ENCODE peak calls at places on chromosomes 5 and 9, in ten cellular contexts. A, K, P, B, O, V, F, J, C and Z are unnamed samples.

GRCh38 chr9:70962761-70963445 is 158.5 kb downstream of the TRPM3 start:
- DNase-seq in O (no peak), P (no peak), V (no peak), B (no peak), K (peak), J (no peak), C (peak), F (no peak), A (peak), Z (peak)

GRCh38 chr9:38761334-38761733 is 41.4 kb upstream of the FAM240B start:
- DNase-seq in V (no peak), P (no peak), J (no peak), F (no peak), A (no peak), K (no peak), O (no peak), B (no peak), C (no peak), Z (no peak)

GRCh38 chr9:109107402-109108240 is 12.1 kb downstream of the TMEM245 start:
- DNase-seq in K (peak), B (no peak), C (peak), O (no peak), A (peak), J (no peak), F (peak), P (no peak), V (no peak), Z (peak)

GRCh38 chr9:77672183-77672582 is 24.1 kb upstream of the GNA14 start:
- DNase-seq in A (no peak), V (no peak), F (no peak), O (no peak), B (no peak), P (no peak), C (no peak), K (no peak), J (no peak), Z (no peak)

GRCh38 chr9:126114409-126114760 is 212.2 kb upstream of the MVB12B start:
- DNase-seq in V (no peak), C (no peak), K (no peak), J (no peak), O (no peak), F (no peak), B (peak), A (no peak), P (no peak), Z (no peak)

GRCh38 chr9:120319452-120319851 is 260.5 kb downstream of the CDK5RAP2 start:
- DNase-seq in F (no peak), K (no peak), B (no peak), V (no peak), A (no peak), C (no peak), O (no peak), P (no peak), J (no peak), Z (no peak)

GRCh38 chr5:152405145-152405544 is at the start of gene NMUR2:
- DNase-seq in J (no peak), F (no peak), B (no peak), C (no peak), P (no peak), O (peak), A (no peak), K (no peak), V (no peak), Z (no peak)

GRCh38 chr5:34621280-34622045 is 34.7 kb upstream of the RAI14 start:
- DNase-seq in C (no peak), A (peak), P (no peak), O (no peak), K (no peak), B (no peak), F (no peak), V (no peak), J (no peak), Z (peak)

GRCh38 chr9:19313573-19313972 is 66.5 kb downstream of the RPS6 start:
- DNase-seq in C (no peak), B (no peak), F (no peak), V (no peak), A (no peak), J (no peak), K (no peak), O (no peak), P (no peak), Z (no peak)

GRCh38 chr5:138725885-138726457 is 27.3 kb upstream of the CTNNA1 start:
- DNase-seq in C (no peak), K (no peak), B (no peak), A (peak), J (peak), V (peak), O (peak), P (no peak), F (no peak), Z (peak)

GRCh38 chr5:172420215-172420934 is 34.0 kb downstream of the SH3PXD2B start:
- DNase-seq in B (peak), F (peak), V (peak), J (peak), O (peak), P (peak), K (peak), C (peak), A (peak), Z (peak)

GRCh38 chr9:129640086-129640870 is 1.7 kb downstream of the ASB6 start:
- DNase-seq in J (no peak), K (peak), F (no peak), V (no peak), B (peak), C (peak), P (no peak), A (no peak), O (no peak), Z (no peak)

GRCh38 chr9:85630676-85631075 is 111.1 kb downstream of the AGTPBP1 start:
- DNase-seq in K (no peak), O (no peak), V (no peak), A (no peak), F (no peak), P (no peak), B (no peak), C (no peak), J (no peak), Z (no peak)

GRCh38 chr5:98639258-98639657 is 134.2 kb upstream of the RGMB start:
- DNase-seq in B (no peak), V (no peak), A (no peak), C (no peak), O (no peak), P (no peak), K (no peak), J (no peak), F (no peak), Z (no peak)

GRCh38 chr9:130337784-130338380 is 72.3 kb downstream of the HMCN2 start:
- DNase-seq in O (no peak), F (no peak), C (no peak), P (no peak), B (no peak), K (no peak), V (no peak), J (no peak), A (no peak), Z (no peak)

GRCh38 chr5:67300321-67300720 is 103.7 kb upstream of the CD180 start:
- DNase-seq in A (no peak), J (no peak), P (no peak), B (no peak), O (no peak), K (peak), V (no peak), F (no peak), C (no peak), Z (no peak)

GRCh38 chr5:107365355-107366109 is 305.2 kb downstream of the EFNA5 start:
- DNase-seq in O (no peak), J (no peak), A (peak), K (no peak), V (no peak), P (peak), B (no peak), C (no peak), F (peak), Z (peak)

GRCh38 chr5:143401846-143402463 is 1.5 kb downstream of the NR3C1 start:
- DNase-seq in F (peak), B (no peak), O (no peak), A (peak), C (peak), J (no peak), P (peak), K (no peak), V (no peak), Z (no peak)

GRCh38 chr5:168525856-168526255 is 3.2 kb upstream of the FBLL1 start:
- DNase-seq in K (no peak), A (no peak), O (no peak), B (no peak), V (no peak), F (no peak), C (no peak), P (no peak), J (no peak), Z (no peak)

GRCh38 chr5:117235814-117236213 is 661.2 kb upstream of the SEMA6A start:
- DNase-seq in J (peak), B (no peak), P (no peak), V (no peak), K (no peak), F (no peak), O (no peak), A (no peak), C (no peak), Z (no peak)

GRCh38 chr9:89606049-89606481 is 1.3 kb downstream of the GADD45G start:
- DNase-seq in J (peak), A (peak), V (peak), P (no peak), O (peak), B (peak), K (peak), C (peak), F (peak), Z (peak)

GRCh38 chr9:17578911-17579793 is at the start of gene SH3GL2:
- DNase-seq in O (peak), J (peak), K (peak), P (peak), A (peak), B (peak), C (peak), F (peak), V (peak), Z (no peak)

GRCh38 chr9:99162759-99163364 is 57.9 kb downstream of the TGFBR1 start:
- DNase-seq in A (peak), C (no peak), K (peak), P (peak), O (no peak), J (no peak), F (peak), B (no peak), V (no peak), Z (peak)

GRCh38 chr5:116009806-116010205 is 22.5 kb upstream of the ARL14EPL start:
- DNase-seq in K (no peak), C (no peak), J (no peak), F (no peak), V (no peak), A (peak), O (no peak), P (no peak), B (no peak), Z (peak)

GRCh38 chr9:104280216-104280585 is 186.1 kb downstream of the SMC2 start:
- DNase-seq in A (no peak), V (no peak), C (no peak), K (no peak), O (no peak), J (no peak), P (no peak), B (no peak), F (peak), Z (peak)

GRCh38 chr5:87268126-87268969 is 665 bp downstream of the RASA1 start:
- DNase-seq in P (peak), K (peak), J (peak), V (peak), C (peak), O (peak), A (peak), B (peak), F (peak), Z (peak)

GRCh38 chr5:147037517-147038205 is 159.1 kb upstream of the PPP2R2B start:
- DNase-seq in B (no peak), O (no peak), A (peak), K (peak), V (no peak), C (peak), J (no peak), P (peak), F (peak), Z (peak)

GRCh38 chr9:17322882-17323864 is 188.3 kb downstream of the CNTLN start:
- DNase-seq in J (no peak), P (no peak), O (no peak), B (no peak), K (no peak), A (no peak), V (no peak), C (no peak), F (no peak), Z (no peak)

DNA sequence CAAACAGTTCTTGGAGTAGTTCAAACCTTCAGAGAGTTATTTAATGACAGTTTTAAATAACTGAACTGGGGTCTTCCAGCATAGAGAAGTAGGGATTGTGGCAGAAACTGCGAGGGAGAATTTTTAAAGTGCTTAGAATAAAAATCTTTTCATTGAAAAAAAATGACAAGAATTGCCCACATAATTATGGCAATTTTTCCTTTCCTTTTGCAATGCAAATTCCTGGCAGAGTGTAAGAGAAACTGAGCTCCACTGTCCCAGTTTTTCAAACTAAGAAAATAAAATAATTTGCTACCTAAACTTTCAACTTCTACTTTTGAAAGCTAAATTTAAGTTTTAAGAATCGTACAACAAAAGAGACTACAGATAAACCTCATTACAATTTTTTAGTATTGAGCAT is 2.3 kb upstream of the PTGER4 start:
- DNase-seq in P (no peak), C (no peak), K (no peak), V (no peak), J (no peak), B (no peak), A (no peak), F (no peak), O (no peak), Z (peak)
- H3K4me3 ChIP-seq in P (no peak), C (no peak), K (no peak), V (peak), J (no peak), B (no peak), A (peak), F (peak), O (peak), Z (no peak)

DNA sequence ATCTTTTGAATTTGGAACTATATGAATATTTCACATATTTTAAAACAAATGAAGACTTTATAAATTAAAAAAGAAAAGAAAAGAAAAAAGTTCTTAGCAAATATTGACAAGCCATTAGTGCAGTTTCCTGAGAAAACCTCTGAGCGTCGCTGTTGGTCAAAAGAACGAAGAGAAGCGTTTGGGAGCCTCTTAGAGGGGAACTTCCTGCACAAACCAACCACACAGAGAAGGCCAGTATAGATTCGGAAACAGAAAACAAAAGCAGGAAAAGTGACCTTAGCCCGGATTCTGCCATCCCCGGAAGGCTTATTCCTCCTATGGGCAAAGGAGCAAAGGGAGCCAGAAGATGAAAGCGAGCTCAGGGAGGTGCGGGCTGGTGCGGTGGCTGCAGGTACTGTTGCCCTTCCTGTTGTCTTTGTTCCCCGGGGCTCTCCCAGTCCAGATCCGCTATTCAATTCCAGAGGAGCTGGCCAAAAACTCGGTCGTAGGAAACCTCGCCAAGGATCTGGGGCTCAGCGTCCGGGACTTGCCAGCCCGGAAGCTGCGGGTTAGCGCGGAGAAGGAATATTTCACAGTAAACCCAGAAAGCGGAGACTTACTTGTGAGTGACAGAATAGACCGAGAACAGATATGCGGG is at the start of gene PCDHGB2:
- DNase-seq in B (no peak), O (no peak), J (no peak), F (peak), K (peak), P (peak), V (no peak), C (no peak), A (peak), Z (peak)
- TF ChIP-seq CTCF in B (no peak), O (no peak), J (peak), F (peak), K (peak), P (peak), V (peak), C (peak), A (peak), Z (peak)

GRCh38 chr9:33161011-33161588 is 6.0 kb downstream of the B4GALT1 start:
- DNase-seq in B (peak), F (peak), P (peak), J (peak), V (peak), A (peak), O (peak), K (peak), C (peak), Z (peak)
- H3K4me3 ChIP-seq in B (no peak), F (peak), P (peak), J (no peak), V (peak), A (peak), O (peak), K (peak), C (peak), Z (peak)

GRCh38 chr5:1016476-1016875 is 7.9 kb downstream of the NKD2 start:
- DNase-seq in B (no peak), K (no peak), C (no peak), V (no peak), P (no peak), F (no peak), O (peak), A (no peak), J (no peak), Z (no peak)
- TF ChIP-seq CTCF in B (no peak), K (no peak), C (no peak), V (no peak), P (no peak), F (no peak), O (no peak), A (no peak), J (no peak), Z (no peak)

GRCh38 chr9:128102196-128102595 is 25.3 kb downstream of the PTGES2 start:
- DNase-seq in P (no peak), F (no peak), C (no peak), O (no peak), A (no peak), V (no peak), J (no peak), K (no peak), B (no peak), Z (no peak)
- H3K4me3 ChIP-seq in P (no peak), F (no peak), C (no peak), O (no peak), A (no peak), V (no peak), J (no peak), K (no peak), B (no peak), Z (no peak)